ENCODE peak calls at places on chromosomes 11 and 22, in seven cellular contexts. T is GM12891, X is gastrocnemius medialis, H is body of pancreas, K is GM12892, U is prostate gland, L is uterus. G is an unnamed sample.

GRCh38 chr11:10646005-10646404 is 47.5 kb downstream of the IRAG1 start:
- DNase-seq in L (peak), K (no peak), T (no peak), U (no peak), X (no peak), H (no peak), G (no peak)

GRCh38 chr11:133366088-133366487 is 166.2 kb downstream of the OPCML start:
- DNase-seq in L (no peak), K (no peak), T (no peak), X (no peak), U (no peak), H (no peak), G (no peak)

GRCh38 chr11:117822031-117822521 is 2.5 kb downstream of the FXYD2 start:
- DNase-seq in H (peak), X (no peak), K (no peak), L (no peak), T (no peak), U (no peak), G (no peak)

GRCh38 chr11:111557425-111558111 is 17.0 kb downstream of the LAYN start:
- DNase-seq in L (no peak), H (no peak), X (no peak), K (no peak), U (no peak), T (no peak), G (peak)

GRCh38 chr11:2530131-2530854 is 85.5 kb downstream of the KCNQ1 start:
- DNase-seq in L (no peak), T (no peak), X (no peak), H (peak), U (no peak), K (no peak), G (no peak)

GRCh38 chr11:124751741-124752470 is at the start of gene VSIG2:
- DNase-seq in H (no peak), K (no peak), L (no peak), T (no peak), U (no peak), X (no peak), G (no peak)

GRCh38 chr11:2392241-2392959 is 8.2 kb upstream of the TSSC4 start:
- DNase-seq in H (no peak), K (no peak), L (no peak), T (no peak), X (no peak), U (no peak), G (no peak)

GRCh38 chr22:20026996-20027601 is 6.2 kb downstream of the TANGO2 start:
- DNase-seq in T (no peak), X (no peak), K (no peak), L (no peak), U (no peak), H (no peak), G (no peak)

GRCh38 chr11:7688238-7688826 is 15.0 kb upstream of the CYB5R2 start:
- DNase-seq in X (no peak), T (no peak), U (no peak), L (no peak), H (peak), K (no peak), G (no peak)

GRCh38 chr11:14341968-14342367 is 17.0 kb downstream of the RRAS2 start:
- DNase-seq in T (no peak), H (no peak), X (no peak), U (no peak), K (no peak), L (no peak), G (no peak)

GRCh38 chr22:36730176-36730858 is 26.8 kb upstream of the CACNG2 start:
- DNase-seq in K (no peak), H (no peak), X (no peak), U (no peak), L (no peak), T (no peak), G (no peak)

GRCh38 chr11:122788781-122789535 is 49.3 kb upstream of the CRTAM start:
- DNase-seq in L (no peak), X (no peak), H (no peak), U (no peak), T (no peak), K (no peak), G (no peak)

GRCh38 chr22:47175151-47175760 is 412.8 kb downstream of the TBC1D22A start:
- DNase-seq in L (peak), H (peak), T (no peak), X (no peak), U (no peak), K (no peak), G (no peak)

GRCh38 chr11:92125316-92125715 is 99.3 kb upstream of the FAT3 start:
- DNase-seq in U (no peak), K (no peak), H (no peak), T (no peak), L (no peak), X (no peak), G (no peak)

GRCh38 chr11:1484716-1485503 is 1.7 kb downstream of the MOB2 start:
- DNase-seq in L (no peak), X (no peak), T (no peak), H (peak), U (no peak), K (no peak), G (no peak)

GRCh38 chr11:112644410-112645131 is 316.6 kb upstream of the NCAM1 start:
- DNase-seq in L (no peak), U (no peak), T (no peak), X (no peak), K (no peak), H (no peak), G (no peak)

GRCh38 chr11:67289651-67290479 is 762 bp downstream of the ANKRD13D start:
- DNase-seq in X (no peak), K (no peak), U (no peak), T (no peak), L (no peak), H (no peak), G (peak)

GRCh38 chr11:6635082-6635932 is 16.1 kb upstream of the TPP1 start:
- DNase-seq in T (no peak), L (peak), X (no peak), H (no peak), U (no peak), K (no peak), G (peak)

GRCh38 chr11:82056450-82056849 is 677.2 kb downstream of the FAM181B start:
- DNase-seq in U (no peak), X (no peak), T (no peak), H (no peak), L (no peak), K (no peak), G (no peak)

GRCh38 chr11:80937831-80938230 is 1497.0 kb upstream of the TENM4 start:
- DNase-seq in H (no peak), U (no peak), K (no peak), T (no peak), X (no peak), L (no peak), G (no peak)

GRCh38 chr11:14124345-14124744 is 161.8 kb downstream of the SPON1 start:
- DNase-seq in T (no peak), X (no peak), K (no peak), L (no peak), U (no peak), H (no peak), G (no peak)

GRCh38 chr22:42788466-42788865 is 67.8 kb upstream of the A4GALT start:
- DNase-seq in T (no peak), U (no peak), L (no peak), X (no peak), H (no peak), K (no peak), G (no peak)

GRCh38 chr11:1822648-1823375 is 12.0 kb upstream of the SYT8 start:
- DNase-seq in U (no peak), X (no peak), K (no peak), L (no peak), T (no peak), H (no peak), G (no peak)

GRCh38 chr11:79440451-79441158 is at the start of gene TENM4:
- DNase-seq in T (no peak), L (peak), K (peak), X (no peak), H (peak), U (peak), G (peak)

GRCh38 chr22:29359469-29359868 is 28.9 kb downstream of the AP1B1 start:
- DNase-seq in X (peak), H (peak), T (no peak), U (peak), K (no peak), L (peak), G (no peak)

GRCh38 chr11:121829159-121829643 is 286.8 kb downstream of the BLID start:
- DNase-seq in U (no peak), K (no peak), X (peak), H (no peak), T (no peak), L (no peak), G (peak)

GRCh38 chr11:74072721-74073120 is 63.8 kb upstream of the UCP3 start:
- DNase-seq in T (no peak), L (no peak), U (no peak), H (no peak), K (no peak), X (no peak), G (no peak)

GRCh38 chr11:77065878-77066228 is 918 bp upstream of the CAPN5 start:
- DNase-seq in X (no peak), L (peak), K (no peak), H (peak), U (peak), T (no peak), G (no peak)

GRCh38 chr11:12693485-12694181 is 19.4 kb downstream of the TEAD1 start:
- DNase-seq in K (no peak), L (peak), T (no peak), U (peak), X (peak), H (peak), G (no peak)

GRCh38 chr11:85945296-85945695 is 90.1 kb downstream of the CCDC83 start:
- DNase-seq in K (no peak), U (no peak), L (no peak), H (no peak), T (no peak), X (no peak), G (no peak)

GRCh38 chr11:132427611-132428010 is 1057.2 kb downstream of the NTM start:
- DNase-seq in H (no peak), K (no peak), T (no peak), U (no peak), L (no peak), X (no peak), G (no peak)

GRCh38 chr11:46242462-46242960 is 35.0 kb upstream of the CREB3L1 start:
- DNase-seq in U (no peak), L (no peak), H (no peak), T (no peak), K (no peak), X (no peak), G (no peak)

GRCh38 chr11:46240861-46241260 is 36.6 kb upstream of the CREB3L1 start:
- DNase-seq in X (no peak), L (no peak), T (no peak), U (no peak), H (no peak), K (no peak), G (no peak)

GRCh38 chr11:46243796-46244109 is 33.7 kb upstream of the CREB3L1 start:
- DNase-seq in K (no peak), X (no peak), H (no peak), L (no peak), T (no peak), U (no peak), G (no peak)

GRCh38 chr11:46240371-46240770 is 37.1 kb upstream of the CREB3L1 start:
- DNase-seq in X (no peak), U (no peak), T (no peak), K (no peak), H (no peak), L (no peak), G (no peak)

DNA sequence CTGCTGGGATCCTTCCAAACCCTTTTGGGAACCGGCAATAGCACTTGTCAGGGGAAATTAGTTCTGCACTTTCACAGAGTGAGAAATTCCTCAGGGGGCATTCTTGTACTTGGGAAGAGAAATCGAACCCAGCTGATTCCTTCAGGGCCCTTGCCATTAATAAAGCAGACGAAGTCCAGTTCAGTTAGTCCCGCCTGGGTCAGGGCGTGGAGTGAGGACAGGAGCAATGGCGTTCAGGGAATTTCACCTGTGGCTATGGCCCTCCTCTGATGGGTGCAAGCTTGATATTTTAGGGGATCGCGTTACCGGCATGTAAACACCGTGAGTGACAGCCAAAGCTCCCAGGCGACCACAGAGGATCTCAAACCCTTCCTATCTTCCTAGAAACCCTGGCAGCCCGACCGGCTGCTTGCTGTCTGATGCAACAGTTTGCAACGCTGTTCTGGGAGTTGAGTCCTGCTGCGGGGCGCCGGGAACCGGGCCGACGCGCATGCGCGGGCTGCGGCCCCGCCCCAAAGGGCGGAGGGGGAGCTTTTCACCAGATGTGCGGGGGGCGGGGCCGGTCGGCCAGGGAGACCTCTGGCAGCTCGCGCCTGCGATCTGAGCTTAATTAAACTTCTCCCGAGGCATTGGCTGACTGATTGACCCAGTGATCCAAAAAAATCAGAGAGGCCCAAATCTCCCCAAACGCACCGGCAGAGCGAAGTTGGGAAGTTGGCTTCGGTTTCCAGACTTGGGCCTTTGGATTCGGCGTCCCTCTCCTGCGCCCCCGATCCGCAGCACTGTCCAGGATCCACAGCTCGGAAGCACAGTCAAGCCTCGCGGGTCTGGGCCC is 34.3 kb upstream of the CREB3L1 start:
- DNase-seq in X (peak), U (peak), L (peak), T (peak), H (peak), K (peak), G (peak)
- TF ChIP-seq POLR2A in X (peak), U (peak), L (peak), T (peak), H (no peak), K (peak), G (peak)

DNA sequence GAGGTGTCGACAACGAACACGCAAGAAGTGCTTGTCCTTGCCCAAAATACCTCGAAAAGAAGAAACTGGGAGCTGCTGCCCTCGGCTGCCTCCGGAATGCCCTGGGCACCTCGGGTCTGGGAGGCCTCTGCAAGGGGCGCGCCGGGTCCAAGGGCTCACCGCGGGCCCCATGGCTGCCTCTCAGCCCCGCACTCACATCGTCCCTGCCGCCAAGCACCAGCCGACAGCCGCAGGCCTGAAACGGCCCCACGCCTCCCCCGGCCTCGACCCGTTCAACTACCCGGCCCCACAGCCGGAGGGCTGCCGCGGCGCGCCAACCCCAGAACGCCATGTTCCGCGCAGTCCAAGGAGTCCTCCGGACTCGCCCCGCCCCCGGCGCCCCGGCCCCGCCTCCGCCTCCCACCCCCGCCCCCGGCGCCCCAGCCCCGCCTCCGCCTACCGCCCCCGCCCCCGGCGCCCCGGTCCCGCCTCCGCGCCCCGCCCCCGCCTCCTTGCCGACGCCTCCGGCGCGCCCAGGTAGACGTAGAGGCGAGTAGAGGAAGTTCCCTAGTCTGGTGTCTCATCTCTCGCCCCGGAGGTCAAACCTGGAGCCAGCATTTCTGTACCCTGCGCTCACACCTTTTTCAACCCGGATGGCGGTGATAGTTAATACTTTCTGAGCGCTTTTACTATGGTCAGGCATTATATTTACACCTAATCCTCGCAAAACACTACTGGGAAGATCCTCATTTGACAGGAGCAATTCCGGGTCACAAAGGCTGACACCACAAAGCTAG is at the start of gene SIRT3:
- DNase-seq in U (peak), T (peak), K (peak), L (peak), X (peak), H (peak), G (peak)
- TF ChIP-seq POLR2A in U (peak), T (peak), K (peak), L (peak), X (peak), H (peak), G (peak)

GRCh38 chr11:128463386-128463829 is 124.0 kb downstream of the ETS1 start:
- DNase-seq in U (no peak), X (no peak), H (no peak), K (no peak), T (no peak), L (peak), G (no peak)

GRCh38 chr11:128462802-128463385 is 124.5 kb downstream of the ETS1 start:
- DNase-seq in L (no peak), K (no peak), T (no peak), H (no peak), X (no peak), U (no peak), G (no peak)

GRCh38 chr11:128464878-128465277 is 122.5 kb downstream of the ETS1 start:
- DNase-seq in H (no peak), X (no peak), U (no peak), L (no peak), K (no peak), T (no peak), G (no peak)

GRCh38 chr11:128465531-128465930 is 121.8 kb downstream of the ETS1 start:
- DNase-seq in K (no peak), H (no peak), T (no peak), U (no peak), L (no peak), X (no peak), G (no peak)

GRCh38 chr11:128463975-128464374 is 123.4 kb downstream of the ETS1 start:
- DNase-seq in T (no peak), L (no peak), U (no peak), X (no peak), K (no peak), H (no peak), G (no peak)
- TF ChIP-seq POLR2A in T (no peak), L (no peak), U (no peak), X (no peak), K (no peak), H (no peak), G (no peak)

DNA sequence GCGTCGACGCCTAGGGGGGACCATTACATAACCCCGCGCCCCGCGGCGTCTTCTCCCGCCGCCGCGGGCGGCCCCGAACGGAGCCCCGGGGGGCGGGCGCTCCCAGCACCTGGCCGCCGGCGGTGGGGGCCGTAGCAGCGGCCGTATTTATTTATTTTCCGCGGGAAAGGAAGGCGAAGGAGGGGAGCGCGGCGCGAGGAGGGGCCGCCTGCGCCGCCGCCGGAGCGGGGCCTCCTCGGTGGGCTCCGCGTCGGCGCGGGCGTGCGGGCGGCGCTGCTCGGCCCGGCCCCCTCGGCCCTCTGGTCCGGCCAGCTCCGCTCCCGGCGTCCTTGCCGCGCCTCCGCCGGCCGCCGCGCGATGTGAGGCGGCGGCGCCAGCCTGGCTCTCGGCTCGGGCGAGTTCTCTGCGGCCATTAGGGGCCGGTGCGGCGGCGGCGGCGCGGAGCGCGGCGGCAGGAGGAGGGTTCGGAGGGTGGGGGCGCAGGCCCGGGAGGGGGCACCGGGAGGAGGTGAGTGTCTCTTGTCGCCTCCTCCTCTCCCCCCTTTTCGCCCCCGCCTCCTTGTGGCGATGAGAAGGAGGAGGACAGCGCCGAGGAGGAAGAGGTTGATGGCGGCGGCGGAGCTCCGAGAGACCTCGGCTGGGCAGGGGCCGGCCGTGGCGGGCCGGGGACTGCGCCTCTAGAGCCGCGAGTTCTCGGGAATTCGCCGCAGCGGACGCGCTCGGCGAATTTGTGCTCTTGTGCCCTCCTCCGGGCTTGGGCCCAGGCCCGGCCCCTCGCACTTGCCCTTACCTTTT is at the start of gene EP300:
- DNase-seq in T (peak), H (peak), L (peak), U (peak), K (peak), X (peak), G (peak)
- TF ChIP-seq POLR2A in T (peak), H (peak), L (peak), U (peak), K (peak), X (peak), G (peak)

GRCh38 chr11:96333076-96333744 is 9.8 kb downstream of the MAML2 start:
- DNase-seq in L (no peak), U (no peak), X (no peak), K (no peak), T (no peak), H (no peak), G (no peak)

GRCh38 chr11:96330511-96330859 is 12.5 kb downstream of the MAML2 start:
- DNase-seq in X (no peak), H (no peak), K (no peak), T (no peak), L (no peak), U (no peak), G (no peak)

GRCh38 chr11:96329855-96330510 is 13.0 kb downstream of the MAML2 start:
- DNase-seq in K (no peak), X (no peak), L (no peak), U (no peak), T (no peak), H (no peak), G (no peak)

GRCh38 chr11:96332236-96332761 is 10.7 kb downstream of the MAML2 start:
- DNase-seq in K (no peak), L (no peak), H (no peak), X (no peak), T (no peak), U (no peak), G (no peak)

GRCh38 chr11:96331556-96332168 is 11.3 kb downstream of the MAML2 start:
- DNase-seq in L (no peak), K (no peak), U (no peak), T (no peak), H (no peak), X (no peak), G (no peak)
- TF ChIP-seq POLR2A in L (no peak), K (no peak), U (no peak), T (no peak), H (no peak), X (no peak), G (no peak)

DNA sequence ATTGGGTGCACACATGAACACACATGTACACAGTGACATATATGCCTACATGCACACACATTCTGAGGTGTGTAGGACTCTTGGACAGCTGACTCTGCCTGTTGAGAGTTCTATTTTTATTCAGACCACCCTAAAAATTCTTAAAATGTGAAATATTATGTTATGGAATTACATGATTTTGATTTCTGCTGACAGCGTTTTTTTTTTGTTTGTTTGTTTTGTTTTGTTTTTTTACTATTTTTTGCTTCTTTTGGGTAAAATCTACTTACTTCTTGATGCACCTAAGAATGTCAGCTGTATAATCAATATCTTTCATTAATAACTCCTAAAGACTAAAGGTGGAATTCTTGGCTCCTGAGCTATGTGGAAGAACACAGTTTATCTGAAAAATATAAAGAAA is 64.0 kb downstream of the ANO5 start:
- DNase-seq in T (no peak), L (no peak), H (no peak), U (no peak), X (no peak), K (no peak), G (no peak)
- TF ChIP-seq POLR2A in T (no peak), L (no peak), H (no peak), U (no peak), X (no peak), K (no peak), G (no peak)